ENCODE peak calls at places on chromosome 19, in nine cellular contexts. Q, V, R, B, L, W, C, Y and F are unnamed samples.

GRCh38 chr19:17766543-17767131 is 15.4 kb downstream of the FCHO1 start:
- DNase-seq in Q (peak; percentile 87), V (peak; percentile 96), R (peak; percentile 94), B (no peak), L (peak; percentile 63), W (peak; percentile 84), C (peak; percentile 36), Y (peak; percentile 88), F (peak; percentile 89)

GRCh38 chr19:41877916-41878905 is 1.1 kb downstream of the CD79A start:
- DNase-seq in Q (no peak), V (no peak), R (no peak), B (no peak), L (no peak), W (no peak), C (no peak), Y (no peak), F (no peak)

GRCh38 chr19:48110350-48110966 is at the start of gene PLA2G4C:
- DNase-seq in Q (peak; percentile 93), V (peak; percentile 94), R (peak; percentile 89), B (peak; percentile 93), L (peak; percentile 80), W (peak; percentile 83), C (peak; percentile 71), Y (peak; percentile 96), F (peak; percentile 92)

GRCh38 chr19:56141416-56141992 is 417 bp downstream of the ZNF444 start:
- DNase-seq in Q (peak; percentile 9), V (no peak), R (no peak), B (no peak), L (no peak), W (no peak), C (no peak), Y (peak; percentile 21), F (no peak)

GRCh38 chr19:33472696-33473624 is 48.6 kb downstream of the PEPD start:
- DNase-seq in Q (peak; percentile 98), V (peak; percentile 40), R (peak; percentile 8), B (no peak), L (no peak), W (no peak), C (peak; percentile 95), Y (no peak), F (no peak)

GRCh38 chr19:17841810-17842662 is 5.7 kb downstream of the JAK3 start:
- DNase-seq in Q (peak; percentile 86), V (peak; percentile 100), R (peak; percentile 99), B (no peak), L (peak; percentile 53), W (peak; percentile 92), C (peak; percentile 40), Y (peak; percentile 97), F (peak; percentile 21)

GRCh38 chr19:16778796-16779411 is 50.3 kb upstream of the SIN3B start:
- DNase-seq in Q (peak; percentile 73), V (peak; percentile 89), R (peak; percentile 82), B (peak; percentile 66), L (peak; percentile 29), W (no peak), C (peak; percentile 12), Y (peak; percentile 46), F (peak; percentile 62)

GRCh38 chr19:47258434-47258833 is 2.1 kb downstream of the CCDC9 start:
- DNase-seq in Q (no peak), V (no peak), R (no peak), B (no peak), L (no peak), W (no peak), C (no peak), Y (no peak), F (no peak)

GRCh38 chr19:40805258-40805868 is 6.4 kb downstream of the EGLN2 start:
- DNase-seq in Q (no peak), V (no peak), R (no peak), B (no peak), L (no peak), W (no peak), C (no peak), Y (no peak), F (no peak)

GRCh38 chr19:39671739-39672363 is 16.1 kb downstream of the LGALS16 start:
- DNase-seq in Q (peak; percentile 75), V (peak; percentile 79), R (peak; percentile 26), B (peak; percentile 83), L (no peak), W (no peak), C (peak; percentile 8), Y (peak; percentile 67), F (peak; percentile 71)

GRCh38 chr19:29878973-29879654 is 62.9 kb upstream of the URI1 start:
- DNase-seq in Q (peak; percentile 43), V (peak; percentile 79), R (peak; percentile 36), B (peak; percentile 48), L (peak; percentile 77), W (no peak), C (no peak), Y (peak; percentile 41), F (peak; percentile 12)

GRCh38 chr19:45771331-45771933 is 2.4 kb upstream of the SIX5 start:
- DNase-seq in Q (no peak), V (peak; percentile 74), R (peak; percentile 47), B (no peak), L (no peak), W (no peak), C (no peak), Y (no peak), F (no peak)

GRCh38 chr19:7748756-7749155 is 1.4 kb upstream of the CD209 start:
- DNase-seq in Q (peak; percentile 38), V (peak; percentile 83), R (peak; percentile 62), B (no peak), L (no peak), W (no peak), C (no peak), Y (no peak), F (peak; percentile 36)

GRCh38 chr19:23321953-23322549 is 71.9 kb upstream of the ZNF724 start:
- DNase-seq in Q (no peak), V (no peak), R (no peak), B (no peak), L (no peak), W (no peak), C (no peak), Y (no peak), F (no peak)

GRCh38 chr19:17775991-17776803 is 18.7 kb upstream of the B3GNT3 start:
- DNase-seq in Q (peak; percentile 38), V (no peak), R (no peak), B (no peak), L (no peak), W (no peak), C (no peak), Y (no peak), F (no peak)

GRCh38 chr19:8426283-8426682 is 13.2 kb downstream of the MARCHF2 start:
- DNase-seq in Q (no peak), V (no peak), R (no peak), B (no peak), L (no peak), W (no peak), C (no peak), Y (no peak), F (no peak)

GRCh38 chr19:17209126-17210036 is 5.8 kb upstream of the USE1 start:
- DNase-seq in Q (peak; percentile 45), V (peak; percentile 100), R (peak; percentile 100), B (no peak), L (no peak), W (no peak), C (no peak), Y (peak; percentile 45), F (peak; percentile 13)

GRCh38 chr19:29170554-29170953 is 42.4 kb downstream of the UQCRFS1 start:
- DNase-seq in Q (no peak), V (no peak), R (no peak), B (no peak), L (no peak), W (no peak), C (no peak), Y (no peak), F (no peak)

GRCh38 chr19:48724796-48725753 is 5.5 kb upstream of the MAMSTR start:
- DNase-seq in Q (peak; percentile 99), V (peak; percentile 69), R (no peak), B (peak; percentile 45), L (peak; percentile 61), W (no peak), C (peak; percentile 71), Y (peak; percentile 66), F (peak; percentile 38)

GRCh38 chr19:29694669-29695627 is 20.1 kb downstream of the C19orf12 start:
- DNase-seq in Q (peak; percentile 78), V (peak; percentile 95), R (peak; percentile 87), B (peak; percentile 52), L (peak; percentile 73), W (peak; percentile 82), C (no peak), Y (peak; percentile 83), F (peak; percentile 77)

GRCh38 chr19:11984986-11985385 is 20.1 kb downstream of the ZNF763 start:
- DNase-seq in Q (no peak), V (peak; percentile 57), R (peak; percentile 84), B (no peak), L (no peak), W (no peak), C (no peak), Y (peak; percentile 41), F (no peak)
- TF ChIP-seq CTCF in Q (peak; percentile 9), V (peak; percentile 51), R (peak; percentile 69), B (peak; percentile 33), L (no peak), W (peak; percentile 57), C (no peak), Y (peak; percentile 12), F (no peak)

GRCh38 chr19:35314031-35314430 is 15.0 kb upstream of the CD22 start:
- DNase-seq in Q (no peak), V (no peak), R (no peak), B (no peak), L (no peak), W (no peak), C (no peak), Y (no peak), F (no peak)
- TF ChIP-seq CTCF in Q (no peak), V (no peak), R (no peak), B (no peak), L (no peak), W (no peak), C (no peak), Y (no peak), F (no peak)

GRCh38 chr19:5228932-5229777 is 111.5 kb downstream of the PTPRS start:
- DNase-seq in Q (no peak), V (no peak), R (no peak), B (no peak), L (no peak), W (no peak), C (no peak), Y (no peak), F (no peak)
- TF ChIP-seq CTCF in Q (no peak), V (no peak), R (no peak), B (no peak), L (no peak), W (no peak), C (no peak), Y (no peak), F (no peak)

DNA sequence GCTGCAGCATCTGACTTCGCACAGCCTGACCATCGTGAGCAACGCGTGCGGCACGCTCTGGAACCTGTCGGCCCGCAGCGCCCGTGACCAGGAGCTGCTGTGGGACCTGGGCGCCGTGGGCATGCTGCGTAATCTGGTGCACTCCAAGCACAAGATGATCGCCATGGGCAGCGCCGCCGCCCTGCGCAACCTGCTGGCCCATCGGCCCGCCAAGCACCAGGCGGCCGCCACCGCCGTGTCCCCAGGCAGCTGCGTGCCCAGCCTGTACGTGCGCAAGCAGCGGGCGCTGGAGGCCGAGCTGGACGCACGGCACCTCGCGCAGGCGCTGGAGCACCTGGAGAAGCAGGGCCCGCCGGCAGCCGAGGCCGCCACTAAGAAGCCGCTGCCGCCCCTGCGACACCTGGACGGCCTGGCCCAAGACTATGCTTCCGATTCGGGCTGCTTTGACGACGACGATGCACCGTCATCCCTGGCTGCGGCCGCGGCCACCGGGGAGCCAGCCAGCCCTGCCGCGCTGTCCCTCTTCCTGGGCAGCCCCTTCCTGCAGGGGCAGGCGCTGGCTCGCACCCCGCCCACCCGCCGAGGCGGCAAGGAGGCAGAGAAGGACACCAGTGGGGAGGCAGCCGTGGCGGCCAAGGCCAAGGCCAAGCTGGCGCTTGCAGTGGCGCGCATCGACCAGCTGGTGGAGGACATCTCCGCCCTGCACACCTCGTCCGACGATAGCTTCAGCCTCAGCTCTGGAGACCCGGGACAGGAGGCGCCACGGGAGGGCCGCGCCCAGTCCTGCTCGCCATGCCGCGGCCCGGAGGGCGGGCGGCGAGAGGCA is 13.6 kb downstream of the C19orf25 start:
- DNase-seq in Q (peak; percentile 51), V (peak; percentile 89), R (peak; percentile 74), B (no peak), L (no peak), W (no peak), C (no peak), Y (peak; percentile 73), F (no peak)
- TF ChIP-seq CTCF in Q (peak; percentile 49), V (peak; percentile 74), R (no peak), B (no peak), L (no peak), W (peak; percentile 66), C (peak; percentile 58), Y (peak; percentile 55), F (no peak)